ENCODE peak calls at places on chromosomes 7 and 10, in four cellular contexts. One of them, this sample, is unnamed.

GRCh38 chr7:3404490-3404889 is 103.4 kb downstream of the SDK1 start:
- ATAC-seq in activated CD8-positive, alpha-beta T cell treated with anti-CD3 and anti-CD28 coated beads for 36 hours: no peak
- ATAC-seq in Right ventricle myocardium inferior: no peak
- ATAC-seq in CD8-positive, alpha-beta T cell: no peak
- ATAC-seq in this sample: no peak

GRCh38 chr10:89478739-89479116 is 56.7 kb downstream of the SLC16A12 start:
- ATAC-seq in activated CD8-positive, alpha-beta T cell treated with anti-CD3 and anti-CD28 coated beads for 36 hours: no peak
- ATAC-seq in Right ventricle myocardium inferior: peak; percentile 45
- ATAC-seq in CD8-positive, alpha-beta T cell: no peak
- ATAC-seq in this sample: peak; percentile 5

GRCh38 chr7:105651798-105652197 is 70.5 kb upstream of the EFCAB10 start:
- ATAC-seq in activated CD8-positive, alpha-beta T cell treated with anti-CD3 and anti-CD28 coated beads for 36 hours: no peak
- ATAC-seq in Right ventricle myocardium inferior: no peak
- ATAC-seq in CD8-positive, alpha-beta T cell: no peak
- ATAC-seq in this sample: no peak

GRCh38 chr10:119346063-119346835 is 138.9 kb downstream of the GRK5 start:
- ATAC-seq in activated CD8-positive, alpha-beta T cell treated with anti-CD3 and anti-CD28 coated beads for 36 hours: no peak
- ATAC-seq in Right ventricle myocardium inferior: peak; percentile 11
- ATAC-seq in CD8-positive, alpha-beta T cell: no peak
- ATAC-seq in this sample: no peak

GRCh38 chr10:43220971-43221418 is 45.9 kb downstream of the RASGEF1A start:
- ATAC-seq in activated CD8-positive, alpha-beta T cell treated with anti-CD3 and anti-CD28 coated beads for 36 hours: peak; percentile 22
- ATAC-seq in Right ventricle myocardium inferior: no peak
- ATAC-seq in CD8-positive, alpha-beta T cell: no peak
- ATAC-seq in this sample: no peak

GRCh38 chr7:152424348-152425108 is 11.3 kb downstream of the KMT2C start:
- ATAC-seq in activated CD8-positive, alpha-beta T cell treated with anti-CD3 and anti-CD28 coated beads for 36 hours: peak; percentile 90
- ATAC-seq in Right ventricle myocardium inferior: no peak
- ATAC-seq in CD8-positive, alpha-beta T cell: no peak
- ATAC-seq in this sample: no peak

GRCh38 chr7:47181609-47182264 is 400.2 kb downstream of the TNS3 start:
- ATAC-seq in activated CD8-positive, alpha-beta T cell treated with anti-CD3 and anti-CD28 coated beads for 36 hours: no peak
- ATAC-seq in Right ventricle myocardium inferior: peak; percentile 88
- ATAC-seq in CD8-positive, alpha-beta T cell: no peak
- ATAC-seq in this sample: peak; percentile 55

GRCh38 chr10:21749788-21750187 is 215.8 kb downstream of the MLLT10 start:
- ATAC-seq in activated CD8-positive, alpha-beta T cell treated with anti-CD3 and anti-CD28 coated beads for 36 hours: peak; percentile 8
- ATAC-seq in Right ventricle myocardium inferior: no peak
- ATAC-seq in CD8-positive, alpha-beta T cell: no peak
- ATAC-seq in this sample: no peak

GRCh38 chr10:12091420-12091819 is 22.7 kb downstream of the DHTKD1 start:
- ATAC-seq in activated CD8-positive, alpha-beta T cell treated with anti-CD3 and anti-CD28 coated beads for 36 hours: no peak
- ATAC-seq in Right ventricle myocardium inferior: no peak
- ATAC-seq in CD8-positive, alpha-beta T cell: no peak
- ATAC-seq in this sample: no peak

GRCh38 chr7:11726251-11727155 is 105.5 kb downstream of the THSD7A start:
- ATAC-seq in activated CD8-positive, alpha-beta T cell treated with anti-CD3 and anti-CD28 coated beads for 36 hours: no peak
- ATAC-seq in Right ventricle myocardium inferior: peak; percentile 72
- ATAC-seq in CD8-positive, alpha-beta T cell: no peak
- ATAC-seq in this sample: no peak

GRCh38 chr7:132239422-132239994 is 336.8 kb downstream of the PLXNA4 start:
- ATAC-seq in activated CD8-positive, alpha-beta T cell treated with anti-CD3 and anti-CD28 coated beads for 36 hours: no peak
- ATAC-seq in Right ventricle myocardium inferior: no peak
- ATAC-seq in CD8-positive, alpha-beta T cell: no peak
- ATAC-seq in this sample: no peak

GRCh38 chr10:43867667-43868361 is 219.1 kb upstream of the ZNF32 start:
- ATAC-seq in activated CD8-positive, alpha-beta T cell treated with anti-CD3 and anti-CD28 coated beads for 36 hours: no peak
- ATAC-seq in Right ventricle myocardium inferior: no peak
- ATAC-seq in CD8-positive, alpha-beta T cell: no peak
- ATAC-seq in this sample: no peak

GRCh38 chr10:78442836-78443550 is 409.3 kb downstream of the RPS24 start:
- ATAC-seq in activated CD8-positive, alpha-beta T cell treated with anti-CD3 and anti-CD28 coated beads for 36 hours: no peak
- ATAC-seq in Right ventricle myocardium inferior: no peak
- ATAC-seq in CD8-positive, alpha-beta T cell: no peak
- ATAC-seq in this sample: no peak

GRCh38 chr10:124672181-124672638 is 72.0 kb downstream of the FAM53B start:
- ATAC-seq in activated CD8-positive, alpha-beta T cell treated with anti-CD3 and anti-CD28 coated beads for 36 hours: peak; percentile 15
- ATAC-seq in Right ventricle myocardium inferior: no peak
- ATAC-seq in CD8-positive, alpha-beta T cell: no peak
- ATAC-seq in this sample: no peak

GRCh38 chr7:101824440-101824839 is 7.0 kb downstream of the CUX1 start:
- ATAC-seq in activated CD8-positive, alpha-beta T cell treated with anti-CD3 and anti-CD28 coated beads for 36 hours: no peak
- ATAC-seq in Right ventricle myocardium inferior: no peak
- ATAC-seq in CD8-positive, alpha-beta T cell: no peak
- ATAC-seq in this sample: no peak

GRCh38 chr7:128889121-128889520 is 21.4 kb downstream of the KCP start:
- ATAC-seq in activated CD8-positive, alpha-beta T cell treated with anti-CD3 and anti-CD28 coated beads for 36 hours: no peak
- ATAC-seq in Right ventricle myocardium inferior: no peak
- ATAC-seq in CD8-positive, alpha-beta T cell: no peak
- ATAC-seq in this sample: no peak

GRCh38 chr10:100912609-100913469 is at the start of gene SLF2:
- ATAC-seq in activated CD8-positive, alpha-beta T cell treated with anti-CD3 and anti-CD28 coated beads for 36 hours: peak; percentile 97
- ATAC-seq in Right ventricle myocardium inferior: peak; percentile 98
- ATAC-seq in CD8-positive, alpha-beta T cell: peak; percentile 84
- ATAC-seq in this sample: peak; percentile 98

GRCh38 chr10:102393411-102394078 is 2.0 kb upstream of the NFKB2 start:
- ATAC-seq in activated CD8-positive, alpha-beta T cell treated with anti-CD3 and anti-CD28 coated beads for 36 hours: no peak
- ATAC-seq in Right ventricle myocardium inferior: no peak
- ATAC-seq in CD8-positive, alpha-beta T cell: no peak
- ATAC-seq in this sample: no peak

GRCh38 chr10:34378297-34378696 is 436.8 kb downstream of the PARD3 start:
- ATAC-seq in activated CD8-positive, alpha-beta T cell treated with anti-CD3 and anti-CD28 coated beads for 36 hours: no peak
- ATAC-seq in Right ventricle myocardium inferior: no peak
- ATAC-seq in CD8-positive, alpha-beta T cell: no peak
- ATAC-seq in this sample: no peak

GRCh38 chr7:87474046-87474445 is 1.4 kb downstream of the ABCB4 start:
- ATAC-seq in activated CD8-positive, alpha-beta T cell treated with anti-CD3 and anti-CD28 coated beads for 36 hours: no peak
- ATAC-seq in Right ventricle myocardium inferior: peak; percentile 63
- ATAC-seq in CD8-positive, alpha-beta T cell: no peak
- ATAC-seq in this sample: no peak

GRCh38 chr10:61975107-61975932 is 73.8 kb downstream of the ARID5B start:
- ATAC-seq in activated CD8-positive, alpha-beta T cell treated with anti-CD3 and anti-CD28 coated beads for 36 hours: no peak
- ATAC-seq in Right ventricle myocardium inferior: peak; percentile 70
- ATAC-seq in CD8-positive, alpha-beta T cell: no peak
- ATAC-seq in this sample: peak; percentile 71

GRCh38 chr10:35335718-35336083 is 608 bp upstream of the CCNY start:
- ATAC-seq in activated CD8-positive, alpha-beta T cell treated with anti-CD3 and anti-CD28 coated beads for 36 hours: peak; percentile 6
- ATAC-seq in Right ventricle myocardium inferior: peak; percentile 2
- ATAC-seq in CD8-positive, alpha-beta T cell: peak; percentile 2
- ATAC-seq in this sample: no peak

GRCh38 chr7:50155755-50156154 is 62.7 kb upstream of the ZPBP start:
- ATAC-seq in activated CD8-positive, alpha-beta T cell treated with anti-CD3 and anti-CD28 coated beads for 36 hours: peak; percentile 61
- ATAC-seq in Right ventricle myocardium inferior: no peak
- ATAC-seq in CD8-positive, alpha-beta T cell: no peak
- ATAC-seq in this sample: no peak

GRCh38 chr10:31582365-31583052 is 263.5 kb downstream of the ZEB1 start:
- ATAC-seq in activated CD8-positive, alpha-beta T cell treated with anti-CD3 and anti-CD28 coated beads for 36 hours: no peak
- ATAC-seq in Right ventricle myocardium inferior: peak; percentile 73
- ATAC-seq in CD8-positive, alpha-beta T cell: no peak
- ATAC-seq in this sample: peak; percentile 45

GRCh38 chr7:113308399-113308798 is 190.0 kb upstream of the SMIM30 start:
- ATAC-seq in activated CD8-positive, alpha-beta T cell treated with anti-CD3 and anti-CD28 coated beads for 36 hours: no peak
- ATAC-seq in Right ventricle myocardium inferior: no peak
- ATAC-seq in CD8-positive, alpha-beta T cell: no peak
- ATAC-seq in this sample: no peak

GRCh38 chr10:32112055-32112454 is 55.8 kb upstream of the KIF5B start:
- ATAC-seq in activated CD8-positive, alpha-beta T cell treated with anti-CD3 and anti-CD28 coated beads for 36 hours: no peak
- ATAC-seq in Right ventricle myocardium inferior: no peak
- ATAC-seq in CD8-positive, alpha-beta T cell: no peak
- ATAC-seq in this sample: no peak

GRCh38 chr10:90587081-90587491 is 270.8 kb downstream of the HTR7 start:
- ATAC-seq in activated CD8-positive, alpha-beta T cell treated with anti-CD3 and anti-CD28 coated beads for 36 hours: no peak
- ATAC-seq in Right ventricle myocardium inferior: no peak
- ATAC-seq in CD8-positive, alpha-beta T cell: no peak
- ATAC-seq in this sample: no peak

GRCh38 chr7:120404042-120404441 is 131.1 kb downstream of the KCND2 start:
- ATAC-seq in activated CD8-positive, alpha-beta T cell treated with anti-CD3 and anti-CD28 coated beads for 36 hours: peak; percentile 39
- ATAC-seq in Right ventricle myocardium inferior: no peak
- ATAC-seq in CD8-positive, alpha-beta T cell: no peak
- ATAC-seq in this sample: no peak

GRCh38 chr7:70920886-70921285 is 211.1 kb upstream of the GALNT17 start:
- ATAC-seq in activated CD8-positive, alpha-beta T cell treated with anti-CD3 and anti-CD28 coated beads for 36 hours: no peak
- ATAC-seq in Right ventricle myocardium inferior: no peak
- ATAC-seq in CD8-positive, alpha-beta T cell: no peak
- ATAC-seq in this sample: no peak

GRCh38 chr10:32207544-32207943 is 139.4 kb downstream of the EPC1 start:
- ATAC-seq in activated CD8-positive, alpha-beta T cell treated with anti-CD3 and anti-CD28 coated beads for 36 hours: peak; percentile 88
- ATAC-seq in Right ventricle myocardium inferior: no peak
- ATAC-seq in CD8-positive, alpha-beta T cell: peak; percentile 65
- ATAC-seq in this sample: no peak

This sample was measured in gastroesophageal sphincter.